ENCODE peak calls at places on chromosomes 7 and 10, in ten cellular contexts. S is germinal center; Q is heart right ventricle; V is NAMALWA; E is GF-D8; F is breast epithelium; Z is CD8-positive, alpha-beta memory T cell; X is mesendoderm; M is HTR-8/SVneo; W is stimulated activated naive B cell treated with anti-CD40 and anti-IgM and Interleukin-4, amounts not matched to agents 10 μg/mL and 1 μg/mL and 100 μg/mL, for 72 hours. N is an unnamed sample.

GRCh38 chr7:151759591-151760042 is 117.3 kb downstream of the PRKAG2 start:
- DNase-seq in S (peak; percentile 60), Q (peak; percentile 60), V (peak; percentile 76), E (peak; percentile 28), F (peak; percentile 62), Z (peak; percentile 47), X (peak; percentile 84), M (peak; percentile 80), W (peak; percentile 36), N (peak; percentile 54)

GRCh38 chr7:158289761-158290523 is 297.7 kb downstream of the PTPRN2 start:
- DNase-seq in S (no peak), Q (no peak), V (no peak), E (no peak), F (no peak), Z (no peak), X (no peak), M (no peak), W (no peak), N (no peak)

GRCh38 chr7:24860611-24861010 is 103.3 kb upstream of the GSDME start:
- DNase-seq in S (no peak), Q (no peak), V (no peak), E (no peak), F (no peak), Z (no peak), X (no peak), M (no peak), W (no peak), N (no peak)

GRCh38 chr7:75872073-75872782 is 6.6 kb upstream of the RHBDD2 start:
- DNase-seq in S (no peak), Q (peak; percentile 22), V (no peak), E (no peak), F (no peak), Z (no peak), X (no peak), M (no peak), W (no peak), N (no peak)

GRCh38 chr7:134845461-134845860 is 66.0 kb downstream of the CALD1 start:
- DNase-seq in S (peak; percentile 10), Q (no peak), V (peak; percentile 46), E (no peak), F (no peak), Z (no peak), X (peak; percentile 78), M (peak; percentile 19), W (no peak), N (no peak)

GRCh38 chr10:125014984-125015944 is 73.3 kb downstream of the ZRANB1 start:
- DNase-seq in S (no peak), Q (peak; percentile 69), V (no peak), E (no peak), F (no peak), Z (peak; percentile 28), X (no peak), M (no peak), W (no peak), N (no peak)

GRCh38 chr10:43354325-43354635 is 17.2 kb upstream of the FXYD4 start:
- DNase-seq in S (no peak), Q (no peak), V (no peak), E (no peak), F (no peak), Z (no peak), X (no peak), M (no peak), W (no peak), N (no peak)

GRCh38 chr10:30425336-30426075 is 8.5 kb upstream of the MAP3K8 start:
- DNase-seq in S (no peak), Q (no peak), V (no peak), E (no peak), F (no peak), Z (no peak), X (no peak), M (no peak), W (no peak), N (no peak)

GRCh38 chr7:111357691-111358090 is 204.6 kb downstream of the IMMP2L start:
- DNase-seq in S (no peak), Q (no peak), V (no peak), E (no peak), F (no peak), Z (no peak), X (no peak), M (peak; percentile 4), W (no peak), N (no peak)

GRCh38 chr7:120436487-120437060 is 163.6 kb downstream of the KCND2 start:
- DNase-seq in S (no peak), Q (no peak), V (peak; percentile 11), E (no peak), F (no peak), Z (no peak), X (no peak), M (no peak), W (no peak), N (no peak)

N was measured in central memory CD4-positive, alpha-beta T cell.